ENCODE peak calls at places on chromosomes 4 and X, in six cellular contexts. One of them, this sample, is unnamed.

GRCh38 chr4:118745357-118745756 is 60.2 kb downstream of the METTL14 start:
- DNase-seq in BE2C: no peak
- DNase-seq in neural crest cell: no peak
- DNase-seq in suprapubic skin: no peak
- DNase-seq in stomach: no peak
- DNase-seq in heart left ventricle: no peak
- DNase-seq in this sample: no peak

GRCh38 chr4:16505726-16506125 is 279.5 kb upstream of the TAPT1 start:
- DNase-seq in BE2C: peak
- DNase-seq in neural crest cell: no peak
- DNase-seq in suprapubic skin: no peak
- DNase-seq in stomach: no peak
- DNase-seq in heart left ventricle: no peak
- DNase-seq in this sample: no peak

GRCh38 chr4:88528861-88529260 is 5.3 kb upstream of the PYURF start:
- DNase-seq in BE2C: no peak
- DNase-seq in neural crest cell: no peak
- DNase-seq in suprapubic skin: no peak
- DNase-seq in stomach: no peak
- DNase-seq in heart left ventricle: no peak
- DNase-seq in this sample: no peak

GRCh38 chrX:106608016-106608415 is 3.8 kb upstream of the RADX start:
- DNase-seq in BE2C: no peak
- DNase-seq in neural crest cell: no peak
- DNase-seq in suprapubic skin: no peak
- DNase-seq in stomach: no peak
- DNase-seq in heart left ventricle: no peak
- DNase-seq in this sample: peak

GRCh38 chrX:150253946-150254615 is 109.0 kb upstream of the MAMLD1 start:
- DNase-seq in BE2C: no peak
- DNase-seq in neural crest cell: no peak
- DNase-seq in suprapubic skin: no peak
- DNase-seq in stomach: no peak
- DNase-seq in heart left ventricle: no peak
- DNase-seq in this sample: peak

GRCh38 chr4:174828845-174829701 is at the start of gene GLRA3:
- DNase-seq in BE2C: peak
- DNase-seq in neural crest cell: peak
- DNase-seq in suprapubic skin: no peak
- DNase-seq in stomach: peak
- DNase-seq in heart left ventricle: no peak
- DNase-seq in this sample: peak

GRCh38 chr4:15420642-15421041 is 7.2 kb upstream of the C1QTNF7 start:
- DNase-seq in BE2C: no peak
- DNase-seq in neural crest cell: peak
- DNase-seq in suprapubic skin: no peak
- DNase-seq in stomach: no peak
- DNase-seq in heart left ventricle: no peak
- DNase-seq in this sample: no peak

GRCh38 chr4:2412885-2413716 is 5.3 kb downstream of the ZFYVE28 start:
- DNase-seq in BE2C: peak
- DNase-seq in neural crest cell: peak
- DNase-seq in suprapubic skin: peak
- DNase-seq in stomach: peak
- DNase-seq in heart left ventricle: peak
- DNase-seq in this sample: peak

GRCh38 chr4:123060039-123060770 is 137.8 kb upstream of the NUDT6 start:
- DNase-seq in BE2C: no peak
- DNase-seq in neural crest cell: no peak
- DNase-seq in suprapubic skin: no peak
- DNase-seq in stomach: no peak
- DNase-seq in heart left ventricle: no peak
- DNase-seq in this sample: no peak

GRCh38 chr4:15543537-15544195 is 74.0 kb downstream of the CC2D2A start:
- DNase-seq in BE2C: no peak
- DNase-seq in neural crest cell: no peak
- DNase-seq in suprapubic skin: no peak
- DNase-seq in stomach: no peak
- DNase-seq in heart left ventricle: no peak
- DNase-seq in this sample: no peak

GRCh38 chrX:132592880-132593279 is 104.0 kb upstream of the MBNL3 start:
- DNase-seq in BE2C: peak
- DNase-seq in neural crest cell: peak
- DNase-seq in suprapubic skin: no peak
- DNase-seq in stomach: no peak
- DNase-seq in heart left ventricle: no peak
- DNase-seq in this sample: no peak

GRCh38 chr4:139367421-139368090 is 65.3 kb upstream of the NDUFC1 start:
- DNase-seq in BE2C: no peak
- DNase-seq in neural crest cell: no peak
- DNase-seq in suprapubic skin: no peak
- DNase-seq in stomach: no peak
- DNase-seq in heart left ventricle: no peak
- DNase-seq in this sample: no peak

GRCh38 chrX:24846551-24847170 is 152.9 kb downstream of the POLA1 start:
- DNase-seq in BE2C: no peak
- DNase-seq in neural crest cell: no peak
- DNase-seq in suprapubic skin: no peak
- DNase-seq in stomach: no peak
- DNase-seq in heart left ventricle: no peak
- DNase-seq in this sample: no peak

GRCh38 chr4:118410143-118410542 is 57.3 kb upstream of the PRSS12 start:
- DNase-seq in BE2C: no peak
- DNase-seq in neural crest cell: no peak
- DNase-seq in suprapubic skin: no peak
- DNase-seq in stomach: no peak
- DNase-seq in heart left ventricle: no peak
- DNase-seq in this sample: no peak

GRCh38 chrX:96683997-96684338 is 674 bp upstream of the DIAPH2 start:
- DNase-seq in BE2C: no peak
- DNase-seq in neural crest cell: no peak
- DNase-seq in suprapubic skin: no peak
- DNase-seq in stomach: no peak
- DNase-seq in heart left ventricle: no peak
- DNase-seq in this sample: no peak

GRCh38 chr4:106583108-106583507 is 214.5 kb upstream of the GIMD1 start:
- DNase-seq in BE2C: no peak
- DNase-seq in neural crest cell: no peak
- DNase-seq in suprapubic skin: no peak
- DNase-seq in stomach: no peak
- DNase-seq in heart left ventricle: no peak
- DNase-seq in this sample: no peak

GRCh38 chr4:175453456-175453855 is 358.6 kb downstream of the GPM6A start:
- DNase-seq in BE2C: peak
- DNase-seq in neural crest cell: no peak
- DNase-seq in suprapubic skin: no peak
- DNase-seq in stomach: no peak
- DNase-seq in heart left ventricle: no peak
- DNase-seq in this sample: no peak

GRCh38 chr4:75180217-75180616 is 247.3 kb downstream of the PARM1 start:
- DNase-seq in BE2C: no peak
- DNase-seq in neural crest cell: no peak
- DNase-seq in suprapubic skin: no peak
- DNase-seq in stomach: no peak
- DNase-seq in heart left ventricle: no peak
- DNase-seq in this sample: no peak

GRCh38 chrX:53285591-53285990 is 4.2 kb upstream of the IQSEC2 start:
- DNase-seq in BE2C: no peak
- DNase-seq in neural crest cell: no peak
- DNase-seq in suprapubic skin: no peak
- DNase-seq in stomach: no peak
- DNase-seq in heart left ventricle: no peak
- DNase-seq in this sample: no peak

GRCh38 chrX:39551748-39552147 is 546.0 kb downstream of the BCOR start:
- DNase-seq in BE2C: no peak
- DNase-seq in neural crest cell: no peak
- DNase-seq in suprapubic skin: no peak
- DNase-seq in stomach: no peak
- DNase-seq in heart left ventricle: no peak
- DNase-seq in this sample: no peak

GRCh38 chr4:99885063-99885664 is 9.1 kb downstream of the LAMTOR3 start:
- DNase-seq in BE2C: peak
- DNase-seq in neural crest cell: no peak
- DNase-seq in suprapubic skin: no peak
- DNase-seq in stomach: no peak
- DNase-seq in heart left ventricle: no peak
- DNase-seq in this sample: no peak

GRCh38 chr4:7158991-7159390 is 33.3 kb upstream of the SORCS2 start:
- DNase-seq in BE2C: no peak
- DNase-seq in neural crest cell: no peak
- DNase-seq in suprapubic skin: peak
- DNase-seq in stomach: no peak
- DNase-seq in heart left ventricle: no peak
- DNase-seq in this sample: no peak

DNA sequence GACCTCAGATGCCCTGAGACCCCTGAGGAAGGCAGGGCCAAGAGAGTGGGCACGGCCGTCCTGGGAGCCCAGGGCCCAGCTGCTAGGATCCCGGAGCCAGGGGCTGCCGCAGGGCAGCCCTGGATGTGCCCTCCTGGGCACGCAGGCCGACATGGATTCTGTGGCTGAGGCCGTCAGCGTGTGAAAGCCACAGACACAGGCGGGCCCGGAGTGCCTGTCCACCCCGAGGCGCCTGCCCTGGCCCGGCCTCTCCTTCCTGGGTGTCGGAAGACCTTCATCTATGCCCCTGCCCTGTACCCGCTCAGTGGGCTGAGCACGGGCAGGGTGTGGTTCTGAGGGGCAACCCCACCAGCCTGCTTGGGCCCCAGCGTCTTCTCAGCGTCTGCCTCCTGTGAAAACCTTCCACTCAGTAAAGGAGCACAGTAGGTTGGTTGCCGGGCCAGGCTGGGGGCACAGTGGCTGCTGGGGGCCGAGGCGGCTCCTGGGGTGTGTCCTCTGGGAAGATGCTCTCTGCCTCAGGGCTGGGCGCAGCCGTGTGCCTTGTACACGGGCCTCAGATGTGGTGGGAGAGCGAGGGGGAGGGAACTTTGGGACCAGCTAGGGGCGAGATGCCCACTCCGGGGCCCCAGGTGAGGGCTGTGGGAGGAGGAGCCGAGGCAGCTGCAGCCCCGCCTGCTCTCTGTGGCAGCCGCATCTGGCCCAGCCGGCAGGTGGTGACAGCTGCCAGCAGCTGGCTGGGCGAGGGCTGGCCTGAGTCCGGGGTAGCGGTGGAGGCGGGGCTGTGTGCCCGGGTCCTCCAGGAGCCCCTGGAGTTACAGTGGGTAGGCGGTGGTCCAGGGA is 20.8 kb downstream of the FGFRL1 start:
- DNase-seq in BE2C: peak
- DNase-seq in neural crest cell: no peak
- DNase-seq in suprapubic skin: no peak
- DNase-seq in stomach: peak
- DNase-seq in heart left ventricle: no peak
- DNase-seq in this sample: no peak
- TF ChIP-seq CTCF in BE2C: no peak
- TF ChIP-seq CTCF in neural crest cell: no peak
- TF ChIP-seq CTCF in suprapubic skin: peak
- TF ChIP-seq CTCF in stomach: no peak
- TF ChIP-seq CTCF in heart left ventricle: no peak
- TF ChIP-seq CTCF in this sample: no peak

GRCh38 chr4:10526431-10527222 is 69.4 kb upstream of the ZNF518B start:
- DNase-seq in BE2C: no peak
- DNase-seq in neural crest cell: no peak
- DNase-seq in suprapubic skin: no peak
- DNase-seq in stomach: no peak
- DNase-seq in heart left ventricle: no peak
- DNase-seq in this sample: no peak
- TF ChIP-seq CTCF in BE2C: no peak
- TF ChIP-seq CTCF in neural crest cell: no peak
- TF ChIP-seq CTCF in suprapubic skin: no peak
- TF ChIP-seq CTCF in stomach: no peak
- TF ChIP-seq CTCF in heart left ventricle: no peak
- TF ChIP-seq CTCF in this sample: no peak

GRCh38 chrX:80181079-80181478 is 166.5 kb downstream of the TBX22 start:
- DNase-seq in BE2C: peak
- DNase-seq in neural crest cell: no peak
- DNase-seq in suprapubic skin: no peak
- DNase-seq in stomach: no peak
- DNase-seq in heart left ventricle: no peak
- DNase-seq in this sample: no peak
- TF ChIP-seq CTCF in BE2C: peak
- TF ChIP-seq CTCF in neural crest cell: peak
- TF ChIP-seq CTCF in suprapubic skin: no peak
- TF ChIP-seq CTCF in stomach: no peak
- TF ChIP-seq CTCF in heart left ventricle: no peak
- TF ChIP-seq CTCF in this sample: no peak

GRCh38 chr4:185210102-185210981 is 944 bp downstream of the SNX25 start:
- DNase-seq in BE2C: peak
- DNase-seq in neural crest cell: peak
- DNase-seq in suprapubic skin: peak
- DNase-seq in stomach: peak
- DNase-seq in heart left ventricle: peak
- DNase-seq in this sample: no peak

GRCh38 chr4:185212566-185212965 is 3.2 kb downstream of the SNX25 start:
- DNase-seq in BE2C: no peak
- DNase-seq in neural crest cell: no peak
- DNase-seq in suprapubic skin: no peak
- DNase-seq in stomach: no peak
- DNase-seq in heart left ventricle: no peak
- DNase-seq in this sample: no peak

GRCh38 chr4:185211035-185211434 is 1.6 kb downstream of the SNX25 start:
- DNase-seq in BE2C: no peak
- DNase-seq in neural crest cell: no peak
- DNase-seq in suprapubic skin: no peak
- DNase-seq in stomach: no peak
- DNase-seq in heart left ventricle: no peak
- DNase-seq in this sample: no peak

GRCh38 chr4:185211641-185212040 is 2.2 kb downstream of the SNX25 start:
- DNase-seq in BE2C: no peak
- DNase-seq in neural crest cell: no peak
- DNase-seq in suprapubic skin: no peak
- DNase-seq in stomach: no peak
- DNase-seq in heart left ventricle: no peak
- DNase-seq in this sample: no peak

DNA sequence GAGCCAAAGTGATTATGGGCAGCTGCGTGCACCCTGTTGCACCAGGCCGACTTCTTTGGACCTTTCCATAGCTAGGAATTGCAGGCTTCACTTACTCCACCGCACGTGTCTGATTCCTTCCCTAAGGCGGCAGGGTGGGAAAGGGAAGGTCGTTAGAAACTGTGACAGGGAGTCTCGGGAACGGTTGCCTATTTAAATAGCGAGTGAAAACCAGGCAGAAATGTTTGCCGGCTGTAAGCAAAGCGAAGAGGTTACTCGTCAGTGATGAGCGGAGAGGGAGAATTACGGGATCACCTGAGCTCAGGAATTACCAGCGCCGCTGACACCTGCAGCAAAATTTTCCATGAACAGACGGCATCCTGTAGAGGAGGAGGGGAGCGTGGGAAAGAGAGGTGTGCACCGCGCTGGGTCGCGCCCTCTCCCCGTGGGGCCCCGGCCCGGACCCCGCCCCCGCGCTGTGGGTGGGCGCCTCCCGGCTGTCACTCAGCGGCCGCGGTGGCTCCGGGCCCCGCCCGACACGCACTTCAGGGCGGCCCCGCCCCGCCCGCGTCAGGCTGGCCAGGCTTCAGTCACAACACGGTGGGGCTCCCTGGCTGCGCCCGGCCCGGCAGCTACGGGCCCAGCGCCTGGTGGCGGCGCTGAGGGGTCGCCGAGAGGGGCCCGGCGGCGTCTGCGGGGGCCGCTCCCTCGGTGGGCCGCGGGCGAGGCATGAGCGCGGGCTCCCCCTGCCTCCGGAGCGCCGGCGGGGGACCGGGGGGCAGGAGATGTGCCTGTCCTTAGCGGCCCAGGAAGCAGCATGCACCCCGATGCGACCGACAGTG is at the start of gene SNX25:
- DNase-seq in BE2C: peak
- DNase-seq in neural crest cell: peak
- DNase-seq in suprapubic skin: peak
- DNase-seq in stomach: peak
- DNase-seq in heart left ventricle: peak
- DNase-seq in this sample: peak
- TF ChIP-seq CTCF in BE2C: no peak
- TF ChIP-seq CTCF in neural crest cell: peak
- TF ChIP-seq CTCF in suprapubic skin: no peak
- TF ChIP-seq CTCF in stomach: no peak
- TF ChIP-seq CTCF in heart left ventricle: no peak
- TF ChIP-seq CTCF in this sample: no peak